ENCODE peak calls at places on chromosome 12, in seven cellular contexts. One of them, this sample, is unnamed.

GRCh38 chr12:121494093-121494787 is 86.6 kb downstream of the KDM2B start:
- DNase-seq in A549: peak; percentile 49
- DNase-seq in hepatocyte: peak; percentile 35
- DNase-seq in transverse colon: peak; percentile 44
- DNase-seq in Calu3: peak; percentile 68
- DNase-seq in heart left ventricle: no peak
- DNase-seq in stomach: peak; percentile 46
- DNase-seq in this sample: peak; percentile 64

GRCh38 chr12:101407054-101407437 is 526 bp downstream of the ARL1 start:
- DNase-seq in A549: no peak
- DNase-seq in hepatocyte: peak; percentile 56
- DNase-seq in transverse colon: no peak
- DNase-seq in Calu3: no peak
- DNase-seq in heart left ventricle: no peak
- DNase-seq in stomach: no peak
- DNase-seq in this sample: no peak

GRCh38 chr12:4210158-4210557 is 63.4 kb upstream of the CCND2 start:
- DNase-seq in A549: no peak
- DNase-seq in hepatocyte: no peak
- DNase-seq in transverse colon: no peak
- DNase-seq in Calu3: no peak
- DNase-seq in heart left ventricle: no peak
- DNase-seq in stomach: no peak
- DNase-seq in this sample: no peak

GRCh38 chr12:127811988-127812387 is 455.0 kb upstream of the TMEM132C start:
- DNase-seq in A549: no peak
- DNase-seq in hepatocyte: peak; percentile 76
- DNase-seq in transverse colon: no peak
- DNase-seq in Calu3: no peak
- DNase-seq in heart left ventricle: peak; percentile 61
- DNase-seq in stomach: no peak
- DNase-seq in this sample: no peak

GRCh38 chr12:6306599-6307220 is 3.8 kb upstream of the PLEKHG6 start:
- DNase-seq in A549: no peak
- DNase-seq in hepatocyte: no peak
- DNase-seq in transverse colon: no peak
- DNase-seq in Calu3: no peak
- DNase-seq in heart left ventricle: no peak
- DNase-seq in stomach: no peak
- DNase-seq in this sample: no peak

GRCh38 chr12:51721281-51721940 is 127.1 kb downstream of the FIGNL2 start:
- DNase-seq in A549: no peak
- DNase-seq in hepatocyte: peak; percentile 12
- DNase-seq in transverse colon: no peak
- DNase-seq in Calu3: no peak
- DNase-seq in heart left ventricle: peak; percentile 47
- DNase-seq in stomach: no peak
- DNase-seq in this sample: peak; percentile 65

GRCh38 chr12:60148831-60149230 is 553.0 kb downstream of the SLC16A7 start:
- DNase-seq in A549: peak; percentile 6
- DNase-seq in hepatocyte: no peak
- DNase-seq in transverse colon: no peak
- DNase-seq in Calu3: peak; percentile 16
- DNase-seq in heart left ventricle: no peak
- DNase-seq in stomach: no peak
- DNase-seq in this sample: no peak

GRCh38 chr12:15700595-15700994 is 88.6 kb downstream of the EPS8 start:
- DNase-seq in A549: peak; percentile 72
- DNase-seq in hepatocyte: no peak
- DNase-seq in transverse colon: no peak
- DNase-seq in Calu3: peak; percentile 23
- DNase-seq in heart left ventricle: no peak
- DNase-seq in stomach: no peak
- DNase-seq in this sample: no peak

GRCh38 chr12:93019911-93020224 is 90.8 kb upstream of the EEA1 start:
- DNase-seq in A549: no peak
- DNase-seq in hepatocyte: peak; percentile 45
- DNase-seq in transverse colon: peak; percentile 67
- DNase-seq in Calu3: no peak
- DNase-seq in heart left ventricle: no peak
- DNase-seq in stomach: peak; percentile 47
- DNase-seq in this sample: no peak

GRCh38 chr12:53004178-53004577 is 2.1 kb upstream of the EIF4B start:
- DNase-seq in A549: peak; percentile 47
- DNase-seq in hepatocyte: no peak
- DNase-seq in transverse colon: no peak
- DNase-seq in Calu3: no peak
- DNase-seq in heart left ventricle: no peak
- DNase-seq in stomach: no peak
- DNase-seq in this sample: no peak

DNA sequence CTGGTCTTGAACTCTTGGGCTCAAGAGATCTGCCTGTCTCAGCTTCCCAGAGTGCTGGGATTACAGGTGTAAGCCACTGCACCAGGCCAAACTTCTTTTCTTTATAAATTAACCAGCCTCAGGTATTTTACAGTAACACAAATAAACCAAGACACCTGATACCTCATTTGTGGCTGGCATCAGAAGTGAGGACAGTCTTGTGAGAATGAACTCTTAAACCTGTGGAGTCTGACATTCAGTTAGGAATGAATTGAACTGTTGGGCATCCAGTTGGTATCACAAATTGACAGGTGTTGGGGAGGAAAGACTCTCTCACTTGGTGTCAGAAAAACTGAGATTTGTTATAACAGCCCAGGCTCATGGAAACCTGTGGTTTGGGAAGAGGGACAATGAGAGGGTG is 120.5 kb downstream of the DENND5B start:
- DNase-seq in A549: no peak
- DNase-seq in hepatocyte: no peak
- DNase-seq in transverse colon: no peak
- DNase-seq in Calu3: no peak
- DNase-seq in heart left ventricle: no peak
- DNase-seq in stomach: no peak
- DNase-seq in this sample: no peak
- TF ChIP-seq CTCF in A549: no peak
- TF ChIP-seq CTCF in hepatocyte: no peak
- TF ChIP-seq CTCF in transverse colon: no peak
- TF ChIP-seq CTCF in Calu3: no peak
- TF ChIP-seq CTCF in heart left ventricle: no peak
- TF ChIP-seq CTCF in stomach: no peak
- TF ChIP-seq CTCF in this sample: no peak

GRCh38 chr12:34218193-34219045 is 196.1 kb downstream of the ALG10 start:
- DNase-seq in A549: peak; percentile 81
- DNase-seq in hepatocyte: peak; percentile 51
- DNase-seq in transverse colon: peak; percentile 52
- DNase-seq in Calu3: peak; percentile 76
- DNase-seq in heart left ventricle: peak; percentile 48
- DNase-seq in stomach: peak; percentile 67
- DNase-seq in this sample: peak; percentile 28
- TF ChIP-seq CTCF in A549: peak; percentile 86
- TF ChIP-seq CTCF in hepatocyte: peak; percentile 54
- TF ChIP-seq CTCF in transverse colon: peak; percentile 84
- TF ChIP-seq CTCF in Calu3: peak; percentile 65
- TF ChIP-seq CTCF in heart left ventricle: peak; percentile 97
- TF ChIP-seq CTCF in stomach: peak; percentile 84
- TF ChIP-seq CTCF in this sample: peak; percentile 71

GRCh38 chr12:131710464-131711457 is at the start of gene SFSWAP:
- DNase-seq in A549: peak; percentile 88
- DNase-seq in hepatocyte: peak; percentile 88
- DNase-seq in transverse colon: peak; percentile 75
- DNase-seq in Calu3: peak; percentile 90
- DNase-seq in heart left ventricle: peak; percentile 74
- DNase-seq in stomach: peak; percentile 73
- DNase-seq in this sample: peak; percentile 68
- TF ChIP-seq CTCF in A549: no peak
- TF ChIP-seq CTCF in hepatocyte: no peak
- TF ChIP-seq CTCF in transverse colon: no peak
- TF ChIP-seq CTCF in Calu3: peak; percentile 13
- TF ChIP-seq CTCF in heart left ventricle: no peak
- TF ChIP-seq CTCF in stomach: no peak
- TF ChIP-seq CTCF in this sample: no peak

DNA sequence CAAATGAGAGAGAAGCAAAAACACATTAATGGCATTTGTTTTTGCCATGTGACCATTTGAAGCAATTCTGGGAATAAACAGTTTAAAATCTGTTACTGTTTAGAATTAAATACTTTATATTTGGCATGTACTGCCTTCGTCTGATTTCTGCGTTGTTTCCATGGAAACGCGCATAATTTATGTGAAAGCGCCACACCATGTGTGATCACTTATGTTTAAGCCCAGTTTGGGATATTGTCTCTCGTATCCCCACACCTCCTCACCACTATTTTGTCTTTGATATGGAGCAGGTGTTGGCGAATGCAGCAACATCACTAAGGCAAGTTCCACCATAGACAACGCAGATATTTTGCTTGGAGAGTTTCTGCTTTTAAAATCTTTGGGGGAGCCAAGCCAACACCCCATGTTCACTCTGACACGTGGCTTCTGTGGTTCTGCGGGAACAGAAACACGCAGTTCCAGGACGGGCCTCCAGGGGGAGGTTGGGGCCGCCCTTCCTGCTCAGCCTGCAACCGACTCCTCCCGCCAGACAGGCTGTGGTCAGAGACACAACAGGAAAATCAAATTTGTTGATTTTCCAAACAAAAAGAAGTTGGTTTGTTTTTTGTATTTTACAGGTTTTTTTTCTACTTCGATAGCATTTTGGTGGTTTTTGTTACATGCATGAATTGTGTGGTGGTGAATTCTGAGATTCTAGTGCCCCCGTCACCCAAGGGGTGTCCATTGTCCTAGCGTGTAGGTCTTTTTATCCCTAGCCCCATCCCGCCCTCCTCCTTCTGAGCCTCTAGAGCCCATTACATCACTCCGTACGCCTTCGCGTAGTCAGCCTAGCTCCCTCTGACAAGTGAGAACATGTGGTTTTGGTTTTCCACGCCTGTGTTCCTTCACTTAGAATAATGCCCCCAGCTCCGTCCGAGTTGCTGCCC is 101.9 kb upstream of the SFSWAP start:
- DNase-seq in A549: peak; percentile 59
- DNase-seq in hepatocyte: peak; percentile 74
- DNase-seq in transverse colon: peak; percentile 71
- DNase-seq in Calu3: peak; percentile 82
- DNase-seq in heart left ventricle: peak; percentile 71
- DNase-seq in stomach: peak; percentile 48
- DNase-seq in this sample: peak; percentile 79
- TF ChIP-seq CTCF in A549: peak; percentile 43
- TF ChIP-seq CTCF in hepatocyte: peak; percentile 64
- TF ChIP-seq CTCF in transverse colon: peak; percentile 80
- TF ChIP-seq CTCF in Calu3: peak; percentile 88
- TF ChIP-seq CTCF in heart left ventricle: peak; percentile 85
- TF ChIP-seq CTCF in stomach: peak; percentile 77
- TF ChIP-seq CTCF in this sample: peak; percentile 91

GRCh38 chr12:64236549-64236948 is 14.5 kb upstream of the KICS2 start:
- DNase-seq in A549: peak; percentile 29
- DNase-seq in hepatocyte: no peak
- DNase-seq in transverse colon: no peak
- DNase-seq in Calu3: no peak
- DNase-seq in heart left ventricle: no peak
- DNase-seq in stomach: no peak
- DNase-seq in this sample: no peak
- TF ChIP-seq CTCF in A549: no peak
- TF ChIP-seq CTCF in hepatocyte: no peak
- TF ChIP-seq CTCF in transverse colon: no peak
- TF ChIP-seq CTCF in Calu3: no peak
- TF ChIP-seq CTCF in heart left ventricle: no peak
- TF ChIP-seq CTCF in stomach: no peak
- TF ChIP-seq CTCF in this sample: no peak

GRCh38 chr12:14157129-14157747 is 175.8 kb upstream of the GRIN2B start:
- DNase-seq in A549: no peak
- DNase-seq in hepatocyte: no peak
- DNase-seq in transverse colon: no peak
- DNase-seq in Calu3: no peak
- DNase-seq in heart left ventricle: no peak
- DNase-seq in stomach: no peak
- DNase-seq in this sample: no peak

GRCh38 chr12:14156606-14157005 is 175.2 kb upstream of the GRIN2B start:
- DNase-seq in A549: no peak
- DNase-seq in hepatocyte: no peak
- DNase-seq in transverse colon: no peak
- DNase-seq in Calu3: no peak
- DNase-seq in heart left ventricle: no peak
- DNase-seq in stomach: no peak
- DNase-seq in this sample: no peak

GRCh38 chr12:14148489-14149240 is 167.3 kb upstream of the GRIN2B start:
- DNase-seq in A549: no peak
- DNase-seq in hepatocyte: no peak
- DNase-seq in transverse colon: no peak
- DNase-seq in Calu3: no peak
- DNase-seq in heart left ventricle: no peak
- DNase-seq in stomach: no peak
- DNase-seq in this sample: no peak

DNA sequence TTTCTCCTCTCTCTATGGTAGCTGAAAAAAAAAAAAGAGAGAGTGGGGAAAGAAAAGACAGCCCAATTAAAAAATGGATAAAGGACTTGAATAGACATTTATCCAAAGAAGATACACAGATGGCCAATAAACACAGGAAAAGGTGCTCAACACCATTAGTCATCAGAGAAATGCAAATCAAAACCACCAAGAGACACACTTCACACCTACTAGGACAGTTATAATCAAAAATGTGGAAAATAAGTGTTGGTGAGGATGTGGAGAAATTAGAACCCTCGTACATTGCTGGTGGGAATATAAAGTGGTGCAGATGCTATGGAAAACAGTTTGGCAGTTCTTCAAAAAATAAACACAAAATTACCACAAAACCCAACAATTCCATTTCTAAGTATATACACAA is 172.4 kb upstream of the GRIN2B start:
- DNase-seq in A549: no peak
- DNase-seq in hepatocyte: no peak
- DNase-seq in transverse colon: no peak
- DNase-seq in Calu3: no peak
- DNase-seq in heart left ventricle: no peak
- DNase-seq in stomach: no peak
- DNase-seq in this sample: no peak
- TF ChIP-seq CTCF in A549: no peak
- TF ChIP-seq CTCF in hepatocyte: no peak
- TF ChIP-seq CTCF in transverse colon: no peak
- TF ChIP-seq CTCF in Calu3: no peak
- TF ChIP-seq CTCF in heart left ventricle: no peak
- TF ChIP-seq CTCF in stomach: no peak
- TF ChIP-seq CTCF in this sample: no peak